ENCODE peak calls at places on chromosomes 1 and 21, in seven cellular contexts. L is endodermal cell, V is right atrium auricular region, I is IMR-90, W is PC-9, U is astrocyte, T is right cardiac atrium. J is an unnamed sample. For H3K4me1, the result is how much of the 10 kb centered on the place peaks cover.

GRCh38 chr1:15951341-15952153 is 24.4 kb downstream of the ZBTB17 start:
- DNase-seq in T (no peak), U (no peak), I (no peak), W (no peak), V (no peak), L (peak), J (peak)

GRCh38 chr1:29322147-29322694 is 85.9 kb downstream of the PTPRU start:
- DNase-seq in W (no peak), L (no peak), V (no peak), I (no peak), U (no peak), T (no peak), J (no peak)

GRCh38 chr1:246329900-246330299 is 177.2 kb downstream of the SMYD3 start:
- DNase-seq in U (no peak), L (no peak), T (no peak), V (no peak), W (no peak), I (no peak), J (no peak)

GRCh38 chr1:116944613-116945012 is 34.9 kb downstream of the PTGFRN start:
- DNase-seq in U (no peak), W (no peak), I (no peak), V (peak), L (no peak), T (no peak), J (no peak)

GRCh38 chr1:170836146-170836545 is 99.2 kb upstream of the MROH9 start:
- DNase-seq in V (no peak), I (peak), L (no peak), U (peak), W (no peak), T (no peak), J (no peak)

GRCh38 chr21:40680311-40680710 is 166.6 kb downstream of the DSCAM start:
- DNase-seq in U (no peak), T (no peak), V (no peak), I (no peak), L (no peak), W (no peak), J (no peak)

GRCh38 chr1:78101514-78101913 is 55.7 kb downstream of the GIPC2 start:
- DNase-seq in T (peak), I (peak), U (peak), W (no peak), L (no peak), V (no peak), J (no peak)

GRCh38 chr1:2290595-2291510 is 62.7 kb downstream of the SKI start:
- DNase-seq in U (peak), W (peak), V (peak), L (no peak), I (peak), T (peak), J (peak)

GRCh38 chr1:239197871-239198270 is 188.5 kb upstream of the CHRM3 start:
- DNase-seq in U (peak), V (no peak), I (no peak), W (no peak), L (no peak), T (no peak), J (no peak)

GRCh38 chr1:1852619-1853414 is 38.1 kb downstream of the GNB1 start:
- DNase-seq in U (no peak), L (no peak), W (no peak), T (no peak), V (no peak), I (no peak), J (no peak)

GRCh38 chr1:157961805-157962762 is 31.4 kb upstream of the KIRREL1 start:
- DNase-seq in T (no peak), V (no peak), L (no peak), U (peak), W (peak), I (peak), J (no peak)

GRCh38 chr1:8096105-8097011 is 70.2 kb upstream of the ERRFI1 start:
- DNase-seq in T (no peak), V (no peak), U (peak), I (peak), L (no peak), W (peak), J (no peak)

GRCh38 chr1:43913666-43914325 is 19.8 kb upstream of the ARTN start:
- DNase-seq in U (no peak), L (no peak), W (no peak), I (no peak), V (no peak), T (no peak), J (no peak)

GRCh38 chr1:192539450-192540132 is 36.0 kb upstream of the RGS1 start:
- DNase-seq in I (peak), W (peak), L (no peak), T (no peak), V (no peak), U (peak), J (no peak)

GRCh38 chr1:52552236-52552504 is 722 bp downstream of the TUT4 start:
- DNase-seq in W (peak), U (peak), V (no peak), I (peak), T (peak), L (peak), J (peak)

GRCh38 chr21:29827236-29827635 is 112.6 kb downstream of the GRIK1 start:
- DNase-seq in U (no peak), L (no peak), T (no peak), I (no peak), W (no peak), V (no peak), J (no peak)

GRCh38 chr1:200302192-200302892 is 107.5 kb downstream of the ZNF281 start:
- DNase-seq in W (no peak), U (peak), V (no peak), L (peak), T (no peak), I (peak), J (peak)

GRCh38 chr1:245717611-245718010 is 562.8 kb downstream of the KIF26B start:
- DNase-seq in W (no peak), I (no peak), U (no peak), L (no peak), T (no peak), V (no peak), J (no peak)

GRCh38 chr1:200366577-200367253 is 43.1 kb downstream of the ZNF281 start:
- DNase-seq in T (no peak), I (no peak), V (no peak), U (no peak), W (no peak), L (peak), J (no peak)

GRCh38 chr21:31493350-31493880 is 149.4 kb upstream of the TIAM1 start:
- DNase-seq in I (no peak), V (no peak), W (no peak), T (no peak), U (no peak), L (no peak), J (no peak)

GRCh38 chr1:223235091-223235490 is 92.0 kb upstream of the TLR5 start:
- DNase-seq in I (no peak), W (no peak), L (no peak), V (no peak), T (no peak), U (no peak), J (no peak)

GRCh38 chr1:118210051-118210722 is 25.2 kb upstream of the SPAG17 start:
- DNase-seq in W (no peak), V (no peak), L (no peak), T (no peak), I (no peak), U (no peak), J (no peak)

GRCh38 chr1:216700779-216701178 is 22.4 kb downstream of the ESRRG start:
- DNase-seq in W (no peak), T (no peak), I (peak), L (no peak), U (peak), V (no peak), J (no peak)

GRCh38 chr1:31523012-31523411 is 53.3 kb upstream of the TINAGL1 start:
- DNase-seq in L (no peak), U (peak), I (no peak), T (no peak), W (peak), V (no peak), J (no peak)

GRCh38 chr1:87521446-87521845 is 192.8 kb downstream of the LMO4 start:
- DNase-seq in U (no peak), V (no peak), T (no peak), L (no peak), W (no peak), I (no peak), J (no peak)

GRCh38 chr1:145962157-145963102 is 1.9 kb downstream of the ANKRD34A start:
- DNase-seq in V (peak), I (no peak), T (peak), L (peak), U (no peak), W (no peak), J (no peak)

GRCh38 chr1:117824612-117825011 is 104.8 kb downstream of the GDAP2 start:
- DNase-seq in U (peak), T (peak), W (no peak), L (no peak), I (no peak), V (peak), J (no peak)

GRCh38 chr1:59985901-59986735 is 59.5 kb upstream of the CYP2J2 start:
- DNase-seq in U (peak), W (no peak), I (no peak), V (no peak), L (no peak), T (no peak), J (no peak)

GRCh38 chr1:17293681-17294415 is 14.1 kb upstream of the PADI4 start:
- DNase-seq in T (no peak), I (no peak), W (no peak), L (no peak), U (no peak), V (no peak), J (no peak)

GRCh38 chr1:212702672-212703071 is 3.0 kb upstream of the BATF3 start:
- DNase-seq in T (no peak), L (peak), W (no peak), V (no peak), I (no peak), U (no peak), J (no peak)

DNA sequence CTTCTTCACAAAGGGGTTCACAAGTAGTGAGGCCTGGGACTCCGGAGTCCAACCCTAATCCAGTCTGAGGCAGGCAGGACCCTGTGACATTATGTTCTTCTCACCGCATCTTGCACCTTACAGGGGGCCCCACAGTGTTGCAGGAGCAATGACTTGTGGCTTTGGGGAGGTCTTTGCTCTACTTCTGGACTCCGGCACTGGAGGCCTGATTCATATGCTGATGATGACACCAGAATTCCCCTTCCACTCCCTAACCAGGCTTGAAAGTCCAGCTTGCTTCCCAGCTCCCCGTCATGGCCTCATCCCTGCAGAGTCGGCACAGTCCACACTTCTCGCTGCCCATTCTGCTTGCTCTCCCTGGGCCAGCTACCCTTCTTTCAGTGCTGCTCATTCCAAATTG is 96.3 kb upstream of the SLC44A3 start:
- DNase-seq in U (no peak), I (peak), V (no peak), W (no peak), L (no peak), T (no peak), J (no peak)
- H3K27ac ChIP-seq in U (no peak), I (peak), V (no peak), W (no peak), L (no peak), T (no peak), J (no peak)

DNA sequence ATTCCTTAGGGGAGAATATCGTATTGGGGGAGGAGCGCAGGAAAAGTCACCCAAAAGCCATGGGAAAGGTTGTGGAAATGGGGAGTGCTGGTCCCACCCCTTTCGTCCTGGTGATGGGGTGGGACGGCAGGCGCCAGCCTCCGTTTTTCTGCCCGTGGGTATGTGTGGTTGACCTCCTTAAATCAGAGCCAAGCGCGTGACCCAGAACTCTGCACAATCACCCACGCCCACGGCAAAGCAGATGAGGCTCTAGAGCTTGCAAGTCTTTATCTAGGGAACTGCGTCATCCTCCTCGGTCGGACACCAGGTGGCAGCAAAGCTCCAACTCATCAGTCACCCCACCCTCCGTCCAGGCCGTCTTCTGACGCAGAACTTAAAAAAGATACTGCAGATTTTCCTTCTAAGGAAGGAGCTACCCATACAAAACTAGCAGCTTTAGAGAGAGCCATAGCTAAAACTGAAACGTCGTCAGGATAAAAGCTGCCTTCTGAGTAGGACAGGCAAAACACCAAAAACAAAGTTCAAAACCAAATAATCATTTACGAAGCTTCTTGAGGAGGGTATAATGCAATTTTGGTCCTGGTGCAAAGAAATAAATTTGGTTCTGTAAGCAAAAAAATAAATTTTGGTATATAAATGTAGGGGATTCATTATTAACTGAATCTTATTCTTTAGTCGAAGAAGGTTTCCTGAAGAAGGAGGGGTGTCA is 62.0 kb downstream of the TBX19 start:
- DNase-seq in T (peak), L (peak), U (peak), V (peak), W (peak), I (peak), J (peak)
- H3K4me3 ChIP-seq in T (no peak), L (no peak), U (no peak), V (no peak), W (no peak), I (no peak), J (peak)

DNA sequence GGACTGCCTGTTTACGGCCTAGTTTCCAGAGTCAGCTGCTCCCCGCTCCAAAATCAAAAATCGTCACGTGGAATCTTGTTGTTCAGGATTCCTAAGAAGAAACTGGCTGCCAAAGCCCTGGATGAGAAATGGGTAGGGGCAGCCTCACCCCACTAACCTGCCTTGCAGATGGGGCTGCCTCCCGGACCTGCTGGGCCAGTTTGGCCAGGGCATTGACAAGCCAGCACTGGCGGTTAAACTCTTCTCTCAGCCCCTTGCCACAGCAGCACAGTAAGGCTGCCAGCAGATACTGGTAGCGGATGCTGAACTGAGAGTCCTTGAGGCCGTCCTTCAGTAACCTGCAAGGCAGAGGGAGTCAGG is 31.6 kb upstream of the PPP1R15B start:
- DNase-seq in L (no peak), V (no peak), W (peak), I (no peak), T (no peak), U (no peak), J (no peak)
- H3K4me1 ChIP-seq in L (under half), V (half or more), W (half or more), I (under half), T (under half), U (under half), J (under half)

GRCh38 chr1:119637719-119638118 is 10.3 kb downstream of the ZNF697 start:
- DNase-seq in T (no peak), L (no peak), W (no peak), U (no peak), V (no peak), I (peak), J (no peak)

GRCh38 chr1:119632836-119633235 is 15.2 kb downstream of the ZNF697 start:
- DNase-seq in V (no peak), T (no peak), W (no peak), U (no peak), I (no peak), L (no peak), J (no peak)

GRCh38 chr1:119636500-119637089 is 11.5 kb downstream of the ZNF697 start:
- DNase-seq in T (no peak), W (no peak), L (no peak), U (no peak), I (no peak), V (no peak), J (no peak)

GRCh38 chr1:119633575-119634325 is 14.3 kb downstream of the ZNF697 start:
- DNase-seq in I (no peak), W (no peak), L (no peak), V (no peak), T (no peak), U (no peak), J (no peak)

DNA sequence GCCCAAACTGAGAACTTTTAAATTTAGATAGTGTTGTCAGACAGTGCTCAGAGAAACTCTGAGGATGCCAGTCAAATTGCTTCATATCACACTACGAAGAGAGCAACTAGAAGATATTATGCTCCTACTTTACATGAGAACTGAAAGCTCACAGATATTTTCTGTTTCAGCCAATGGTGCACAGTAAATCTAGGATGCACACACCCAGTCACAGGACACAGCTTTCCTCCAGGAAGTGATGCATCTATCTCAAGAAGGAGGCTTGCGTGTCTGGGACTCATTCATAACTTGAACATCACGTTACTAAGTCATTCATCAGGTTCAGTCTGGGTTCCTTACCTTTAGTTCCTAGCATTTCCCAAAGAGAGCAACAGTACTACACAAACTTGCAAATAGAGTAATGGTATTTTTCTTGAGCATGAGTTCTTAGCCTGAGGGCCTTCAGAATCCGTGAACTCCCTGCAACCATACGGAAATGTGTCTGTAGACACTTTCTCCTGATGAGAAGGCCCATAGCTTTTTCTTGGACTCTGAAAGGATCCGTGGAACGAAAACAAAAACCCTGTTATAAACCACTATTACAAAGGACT is 12.2 kb downstream of the ZNF697 start:
- DNase-seq in U (peak), I (peak), T (no peak), V (no peak), W (no peak), L (no peak), J (no peak)
- H3K27ac ChIP-seq in U (peak), I (no peak), T (peak), V (peak), W (no peak), L (no peak), J (no peak)

GRCh38 chr1:179183857-179184256 is 45.6 kb downstream of the ABL2 start:
- DNase-seq in I (no peak), T (no peak), L (no peak), V (no peak), W (no peak), U (no peak), J (no peak)
- H3K4me3 ChIP-seq in I (no peak), T (no peak), L (no peak), V (no peak), W (no peak), U (no peak), J (no peak)

GRCh38 chr1:179295356-179295755 is 1.8 kb downstream of the SOAT1 start:
- DNase-seq in W (no peak), L (no peak), U (no peak), I (no peak), V (no peak), T (no peak), J (no peak)
- H3K4me1 ChIP-seq in W (under half), L (under half), U (under half), I (under half), V (under half), T (under half), J (under half)

GRCh38 chr1:47963568-47963973 is 33.6 kb downstream of the TRABD2B start:
- DNase-seq in T (peak), U (no peak), V (peak), I (no peak), L (no peak), W (no peak), J (no peak)
- H3K27ac ChIP-seq in T (peak), U (no peak), V (peak), I (no peak), L (no peak), W (no peak), J (no peak)

GRCh38 chr1:64962447-64962846 is 3.9 kb downstream of the JAK1 start:
- DNase-seq in W (no peak), I (no peak), T (no peak), L (no peak), V (no peak), U (no peak), J (no peak)

GRCh38 chr1:64960731-64961130 is 5.6 kb downstream of the JAK1 start:
- DNase-seq in I (no peak), L (no peak), T (no peak), W (no peak), V (no peak), U (no peak), J (no peak)

GRCh38 chr1:64956733-64957441 is 9.5 kb downstream of the JAK1 start:
- DNase-seq in T (no peak), W (no peak), I (no peak), V (no peak), U (no peak), L (no peak), J (no peak)

GRCh38 chr1:64961923-64962322 is 4.4 kb downstream of the JAK1 start:
- DNase-seq in U (no peak), T (no peak), W (no peak), I (no peak), L (no peak), V (no peak), J (no peak)

DNA sequence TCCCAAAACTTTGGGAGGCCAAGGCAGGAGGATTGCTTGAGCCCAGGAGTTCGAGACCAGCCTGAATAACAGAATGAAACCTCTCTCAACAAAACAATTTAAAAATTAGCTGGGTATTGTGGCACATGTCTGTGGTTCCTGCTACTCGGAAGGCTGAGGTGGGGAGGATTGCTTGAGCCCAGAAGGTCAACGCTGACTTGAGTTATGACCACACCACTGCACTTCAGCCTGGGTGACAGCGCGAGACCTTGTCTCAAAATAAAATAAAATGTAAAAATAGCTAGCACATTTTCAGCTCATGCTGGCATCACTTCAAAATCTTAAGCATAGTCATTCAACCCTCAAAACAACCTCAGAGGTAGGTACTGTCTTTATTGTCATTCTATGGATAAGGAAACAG is 6.4 kb downstream of the JAK1 start:
- DNase-seq in U (no peak), I (no peak), V (no peak), W (no peak), L (no peak), T (no peak), J (no peak)
- H3K4me3 ChIP-seq in U (no peak), I (no peak), V (no peak), W (no peak), L (no peak), T (no peak), J (no peak)